ENCODE peak calls at places on chromosomes 16 and 17, in five cellular contexts. One of them, this sample, is unnamed.

GRCh38 chr16:10982430-10983174 is 38.2 kb downstream of the CLEC16A start:
- DNase-seq in AG10803: no peak
- DNase-seq in aorta: no peak
- DNase-seq in AG09309: no peak
- DNase-seq in BJ: no peak
- DNase-seq in this sample: no peak

GRCh38 chr16:20336955-20337354 is 9.6 kb upstream of the GP2 start:
- DNase-seq in AG09309: no peak
- DNase-seq in BJ: no peak
- DNase-seq in AG10803: no peak
- DNase-seq in aorta: no peak
- DNase-seq in this sample: no peak

GRCh38 chr16:69526831-69527655 is 38.7 kb upstream of the NFAT5 start:
- DNase-seq in BJ: no peak
- DNase-seq in AG10803: no peak
- DNase-seq in AG09309: no peak
- DNase-seq in aorta: no peak
- DNase-seq in this sample: no peak

GRCh38 chr17:64092952-64093451 is 36.9 kb downstream of the ERN1 start:
- DNase-seq in BJ: no peak
- DNase-seq in AG10803: no peak
- DNase-seq in AG09309: no peak
- DNase-seq in aorta: no peak
- DNase-seq in this sample: no peak

GRCh38 chr16:87897563-87898505 is 28.5 kb upstream of the SLC7A5 start:
- DNase-seq in aorta: no peak
- DNase-seq in AG09309: no peak
- DNase-seq in AG10803: no peak
- DNase-seq in BJ: no peak
- DNase-seq in this sample: no peak

GRCh38 chr16:17396762-17397498 is 73.8 kb downstream of the XYLT1 start:
- DNase-seq in BJ: no peak
- DNase-seq in AG09309: no peak
- DNase-seq in aorta: no peak
- DNase-seq in AG10803: peak; percentile 35
- DNase-seq in this sample: peak; percentile 74

GRCh38 chr16:12661656-12662172 is 142.0 kb downstream of the CPPED1 start:
- DNase-seq in aorta: no peak
- DNase-seq in AG09309: no peak
- DNase-seq in BJ: no peak
- DNase-seq in AG10803: no peak
- DNase-seq in this sample: peak; percentile 13

GRCh38 chr17:39194985-39195524 is 2.4 kb downstream of the CACNB1 start:
- DNase-seq in AG10803: no peak
- DNase-seq in BJ: no peak
- DNase-seq in AG09309: no peak
- DNase-seq in aorta: no peak
- DNase-seq in this sample: no peak

GRCh38 chr16:50627419-50627818 is 53.7 kb downstream of the SNX20 start:
- DNase-seq in BJ: no peak
- DNase-seq in AG10803: peak; percentile 54
- DNase-seq in aorta: peak; percentile 79
- DNase-seq in AG09309: no peak
- DNase-seq in this sample: peak; percentile 70

GRCh38 chr17:30380106-30380420 is 1.3 kb downstream of the CPD start:
- DNase-seq in AG10803: no peak
- DNase-seq in aorta: no peak
- DNase-seq in BJ: no peak
- DNase-seq in AG09309: no peak
- DNase-seq in this sample: peak; percentile 34

GRCh38 chr16:71676236-71676635 is 48.3 kb downstream of the PHLPP2 start:
- DNase-seq in aorta: no peak
- DNase-seq in AG09309: no peak
- DNase-seq in AG10803: no peak
- DNase-seq in BJ: no peak
- DNase-seq in this sample: no peak

GRCh38 chr17:73151888-73152633 is 12.7 kb upstream of the SSTR2 start:
- DNase-seq in BJ: no peak
- DNase-seq in AG10803: no peak
- DNase-seq in AG09309: no peak
- DNase-seq in aorta: no peak
- DNase-seq in this sample: no peak

GRCh38 chr16:79267781-79268180 is 332.8 kb downstream of the MAF start:
- DNase-seq in aorta: no peak
- DNase-seq in AG09309: no peak
- DNase-seq in BJ: no peak
- DNase-seq in AG10803: no peak
- DNase-seq in this sample: no peak

DNA sequence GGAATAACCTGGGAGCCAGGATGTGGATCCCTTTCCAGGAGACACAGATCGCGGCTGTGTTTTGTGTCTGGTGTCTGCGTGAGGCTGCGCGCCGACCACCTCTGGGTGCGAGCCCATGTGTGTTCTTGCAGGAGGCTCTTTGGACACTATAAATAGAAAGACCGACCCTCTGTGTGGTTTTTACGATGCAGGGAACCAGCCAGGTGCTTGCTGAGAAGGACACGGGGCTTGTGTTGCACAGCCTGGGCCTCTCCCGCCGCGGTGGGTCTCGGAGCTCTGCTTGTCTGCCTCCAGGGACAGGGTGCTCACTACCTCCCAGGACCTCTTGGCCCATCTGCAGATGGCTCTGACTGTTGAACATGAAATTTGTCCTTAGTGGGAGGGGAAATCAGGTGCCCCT is 505 bp upstream of the STX1B start:
- DNase-seq in aorta: no peak
- DNase-seq in AG09309: no peak
- DNase-seq in BJ: no peak
- DNase-seq in AG10803: no peak
- DNase-seq in this sample: no peak
- H3K4me3 ChIP-seq in aorta: no peak overlapping the region
- H3K4me3 ChIP-seq in AG09309: peak overlapping the region; percentile 50
- H3K4me3 ChIP-seq in BJ: peak overlapping the region; percentile 50
- H3K4me3 ChIP-seq in AG10803: peak overlapping the region; percentile 56
- H3K4me3 ChIP-seq in this sample: peak overlapping the region; percentile 51

DNA sequence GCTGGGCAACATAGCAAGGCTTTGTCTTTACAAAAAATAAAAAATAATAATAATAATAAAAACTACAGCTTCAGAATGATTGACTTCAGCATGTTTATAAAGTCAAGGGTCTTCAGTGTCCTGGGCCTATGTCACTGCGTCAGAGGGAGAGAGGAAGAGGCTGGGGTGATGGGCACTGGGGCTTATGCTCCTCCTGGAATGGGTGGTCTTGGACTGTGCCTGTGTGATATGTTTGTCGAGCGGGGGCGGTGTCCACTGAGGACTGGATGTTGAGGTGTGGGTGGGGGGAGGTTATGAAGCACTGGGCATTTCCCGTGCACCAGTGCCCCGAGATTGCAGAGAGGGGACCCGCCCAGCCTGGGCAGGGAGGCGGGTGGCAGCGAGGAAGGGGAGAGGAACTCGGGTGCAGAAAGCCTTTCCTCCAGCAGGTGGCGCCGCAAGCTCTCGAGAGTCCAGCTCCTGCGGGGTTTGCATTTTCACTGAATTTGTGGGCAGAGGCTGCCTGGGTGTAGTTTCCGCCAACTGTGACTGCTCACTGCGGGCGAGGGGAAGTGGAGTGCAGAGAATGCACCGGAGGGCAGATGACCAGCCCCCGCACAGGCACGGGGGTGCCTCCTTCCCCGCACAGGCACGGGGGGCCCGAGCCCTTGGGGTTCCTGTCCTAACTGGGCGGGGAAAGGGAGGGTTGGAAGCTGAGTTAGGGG is 190.5 kb downstream of the SEC14L1 start:
- DNase-seq in AG09309: no peak
- DNase-seq in aorta: peak; percentile 95
- DNase-seq in AG10803: peak; percentile 86
- DNase-seq in BJ: no peak
- DNase-seq in this sample: peak; percentile 91
- H3K4me3 ChIP-seq in AG09309: no peak overlapping the region
- H3K4me3 ChIP-seq in aorta: no peak overlapping the region
- H3K4me3 ChIP-seq in AG10803: no peak overlapping the region
- H3K4me3 ChIP-seq in BJ: no peak overlapping the region
- H3K4me3 ChIP-seq in this sample: peak overlapping the region; percentile 22

GRCh38 chr16:4392382-4393242 is 21.0 kb downstream of the VASN start:
- DNase-seq in AG10803: peak; percentile 93
- DNase-seq in AG09309: peak; percentile 68
- DNase-seq in aorta: peak; percentile 74
- DNase-seq in BJ: no peak
- DNase-seq in this sample: peak; percentile 80
- H3K4me3 ChIP-seq in AG10803: no peak overlapping the region
- H3K4me3 ChIP-seq in AG09309: no peak overlapping the region
- H3K4me3 ChIP-seq in aorta: no peak overlapping the region
- H3K4me3 ChIP-seq in BJ: no peak overlapping the region
- H3K4me3 ChIP-seq in this sample: no peak overlapping the region

GRCh38 chr17:8628172-8628571 is 2.4 kb downstream of the MYH10 start:
- DNase-seq in aorta: no peak
- DNase-seq in AG09309: no peak
- DNase-seq in BJ: no peak
- DNase-seq in AG10803: no peak
- DNase-seq in this sample: no peak
- H3K4me3 ChIP-seq in aorta: peak overlapping the region; percentile 96
- H3K4me3 ChIP-seq in AG09309: no peak overlapping the region
- H3K4me3 ChIP-seq in BJ: no peak overlapping the region
- H3K4me3 ChIP-seq in AG10803: no peak overlapping the region
- H3K4me3 ChIP-seq in this sample: peak overlapping the region; percentile 95

This sample was measured in fibroblast of the aortic adventitia.